ENCODE peak calls at places on chromosomes 1 and 21, in ten cellular contexts. One of them, this sample, is unnamed.

GRCh38 chr1:25958475-25958874 is 39.4 kb downstream of the PAFAH2 start:
- DNase-seq in BE2C: no peak
- DNase-seq in fibroblast of pulmonary artery: peak; percentile 73
- DNase-seq in body of pancreas: no peak
- DNase-seq in spleen: no peak
- DNase-seq in epithelial cell of esophagus: peak; percentile 79
- DNase-seq in colonic mucosa: no peak
- DNase-seq in GM12865: no peak
- DNase-seq in fibroblast of lung: peak; percentile 29
- DNase-seq in choroid plexus epithelial cell: peak; percentile 71
- DNase-seq in this sample: no peak

GRCh38 chr1:217911908-217912307 is 280.8 kb downstream of the SPATA17 start:
- DNase-seq in body of pancreas: no peak
- DNase-seq in spleen: no peak
- DNase-seq in colonic mucosa: no peak
- DNase-seq in BE2C: peak; percentile 22
- DNase-seq in fibroblast of pulmonary artery: no peak
- DNase-seq in fibroblast of lung: peak; percentile 6
- DNase-seq in GM12865: peak; percentile 9
- DNase-seq in choroid plexus epithelial cell: no peak
- DNase-seq in epithelial cell of esophagus: no peak
- DNase-seq in this sample: no peak

GRCh38 chr1:233905416-233906051 is 1.1 kb downstream of the SLC35F3 start:
- DNase-seq in epithelial cell of esophagus: no peak
- DNase-seq in choroid plexus epithelial cell: no peak
- DNase-seq in BE2C: no peak
- DNase-seq in GM12865: no peak
- DNase-seq in body of pancreas: no peak
- DNase-seq in fibroblast of pulmonary artery: no peak
- DNase-seq in spleen: no peak
- DNase-seq in fibroblast of lung: no peak
- DNase-seq in colonic mucosa: no peak
- DNase-seq in this sample: no peak

GRCh38 chr21:38229260-38229877 is 27.4 kb upstream of the KCNJ15 start:
- DNase-seq in epithelial cell of esophagus: peak; percentile 37
- DNase-seq in fibroblast of lung: peak; percentile 22
- DNase-seq in body of pancreas: no peak
- DNase-seq in choroid plexus epithelial cell: peak; percentile 15
- DNase-seq in colonic mucosa: peak; percentile 16
- DNase-seq in BE2C: no peak
- DNase-seq in fibroblast of pulmonary artery: peak; percentile 18
- DNase-seq in GM12865: no peak
- DNase-seq in spleen: peak; percentile 74
- DNase-seq in this sample: no peak

GRCh38 chr1:34645109-34645688 is 109.6 kb upstream of the GJB5 start:
- DNase-seq in fibroblast of lung: no peak
- DNase-seq in BE2C: no peak
- DNase-seq in epithelial cell of esophagus: no peak
- DNase-seq in body of pancreas: no peak
- DNase-seq in GM12865: no peak
- DNase-seq in spleen: no peak
- DNase-seq in fibroblast of pulmonary artery: no peak
- DNase-seq in colonic mucosa: no peak
- DNase-seq in choroid plexus epithelial cell: no peak
- DNase-seq in this sample: no peak

GRCh38 chr1:192485692-192486436 is 89.7 kb upstream of the RGS1 start:
- DNase-seq in GM12865: no peak
- DNase-seq in epithelial cell of esophagus: peak; percentile 94
- DNase-seq in body of pancreas: peak; percentile 86
- DNase-seq in fibroblast of lung: peak; percentile 100
- DNase-seq in choroid plexus epithelial cell: peak; percentile 99
- DNase-seq in spleen: no peak
- DNase-seq in BE2C: no peak
- DNase-seq in colonic mucosa: peak; percentile 44
- DNase-seq in fibroblast of pulmonary artery: peak; percentile 98
- DNase-seq in this sample: peak; percentile 99

GRCh38 chr1:233240839-233241682 is 54.5 kb downstream of the PCNX2 start:
- DNase-seq in fibroblast of lung: peak; percentile 64
- DNase-seq in choroid plexus epithelial cell: peak; percentile 74
- DNase-seq in fibroblast of pulmonary artery: peak; percentile 73
- DNase-seq in body of pancreas: peak; percentile 71
- DNase-seq in GM12865: peak; percentile 13
- DNase-seq in spleen: peak; percentile 86
- DNase-seq in epithelial cell of esophagus: peak; percentile 48
- DNase-seq in colonic mucosa: peak; percentile 76
- DNase-seq in BE2C: peak; percentile 69
- DNase-seq in this sample: peak; percentile 27

GRCh38 chr1:75632350-75632949 is 21.5 kb upstream of the SLC44A5 start:
- DNase-seq in GM12865: peak; percentile 27
- DNase-seq in fibroblast of pulmonary artery: peak; percentile 65
- DNase-seq in BE2C: peak; percentile 7
- DNase-seq in body of pancreas: no peak
- DNase-seq in choroid plexus epithelial cell: peak; percentile 63
- DNase-seq in colonic mucosa: no peak
- DNase-seq in epithelial cell of esophagus: peak; percentile 52
- DNase-seq in fibroblast of lung: peak; percentile 37
- DNase-seq in spleen: no peak
- DNase-seq in this sample: peak; percentile 29

GRCh38 chr1:218281285-218281684 is 3.8 kb upstream of the RRP15 start:
- DNase-seq in fibroblast of lung: no peak
- DNase-seq in choroid plexus epithelial cell: no peak
- DNase-seq in colonic mucosa: no peak
- DNase-seq in fibroblast of pulmonary artery: no peak
- DNase-seq in GM12865: peak; percentile 12
- DNase-seq in BE2C: no peak
- DNase-seq in epithelial cell of esophagus: no peak
- DNase-seq in body of pancreas: no peak
- DNase-seq in spleen: no peak
- DNase-seq in this sample: no peak

GRCh38 chr1:187054862-187055757 is 226.4 kb downstream of the PLA2G4A start:
- DNase-seq in fibroblast of lung: no peak
- DNase-seq in colonic mucosa: no peak
- DNase-seq in fibroblast of pulmonary artery: no peak
- DNase-seq in epithelial cell of esophagus: peak; percentile 46
- DNase-seq in choroid plexus epithelial cell: no peak
- DNase-seq in GM12865: no peak
- DNase-seq in body of pancreas: no peak
- DNase-seq in spleen: no peak
- DNase-seq in BE2C: no peak
- DNase-seq in this sample: no peak

GRCh38 chr1:160799641-160800040 is 3.7 kb downstream of the LY9 start:
- DNase-seq in choroid plexus epithelial cell: no peak
- DNase-seq in colonic mucosa: no peak
- DNase-seq in epithelial cell of esophagus: no peak
- DNase-seq in BE2C: no peak
- DNase-seq in fibroblast of lung: no peak
- DNase-seq in fibroblast of pulmonary artery: no peak
- DNase-seq in body of pancreas: no peak
- DNase-seq in spleen: no peak
- DNase-seq in GM12865: no peak
- DNase-seq in this sample: no peak

GRCh38 chr1:160800142-160800541 is 4.2 kb downstream of the LY9 start:
- DNase-seq in fibroblast of lung: no peak
- DNase-seq in body of pancreas: no peak
- DNase-seq in spleen: no peak
- DNase-seq in fibroblast of pulmonary artery: no peak
- DNase-seq in choroid plexus epithelial cell: no peak
- DNase-seq in colonic mucosa: no peak
- DNase-seq in epithelial cell of esophagus: no peak
- DNase-seq in GM12865: no peak
- DNase-seq in BE2C: no peak
- DNase-seq in this sample: no peak

GRCh38 chr1:160801836-160802580 is 6.0 kb downstream of the LY9 start:
- DNase-seq in BE2C: no peak
- DNase-seq in GM12865: no peak
- DNase-seq in spleen: no peak
- DNase-seq in body of pancreas: no peak
- DNase-seq in epithelial cell of esophagus: no peak
- DNase-seq in fibroblast of pulmonary artery: no peak
- DNase-seq in fibroblast of lung: no peak
- DNase-seq in colonic mucosa: no peak
- DNase-seq in choroid plexus epithelial cell: no peak
- DNase-seq in this sample: no peak

GRCh38 chr1:160798439-160798838 is 2.5 kb downstream of the LY9 start:
- DNase-seq in colonic mucosa: no peak
- DNase-seq in choroid plexus epithelial cell: no peak
- DNase-seq in spleen: no peak
- DNase-seq in fibroblast of pulmonary artery: no peak
- DNase-seq in fibroblast of lung: no peak
- DNase-seq in BE2C: no peak
- DNase-seq in epithelial cell of esophagus: no peak
- DNase-seq in body of pancreas: no peak
- DNase-seq in GM12865: no peak
- DNase-seq in this sample: no peak

DNA sequence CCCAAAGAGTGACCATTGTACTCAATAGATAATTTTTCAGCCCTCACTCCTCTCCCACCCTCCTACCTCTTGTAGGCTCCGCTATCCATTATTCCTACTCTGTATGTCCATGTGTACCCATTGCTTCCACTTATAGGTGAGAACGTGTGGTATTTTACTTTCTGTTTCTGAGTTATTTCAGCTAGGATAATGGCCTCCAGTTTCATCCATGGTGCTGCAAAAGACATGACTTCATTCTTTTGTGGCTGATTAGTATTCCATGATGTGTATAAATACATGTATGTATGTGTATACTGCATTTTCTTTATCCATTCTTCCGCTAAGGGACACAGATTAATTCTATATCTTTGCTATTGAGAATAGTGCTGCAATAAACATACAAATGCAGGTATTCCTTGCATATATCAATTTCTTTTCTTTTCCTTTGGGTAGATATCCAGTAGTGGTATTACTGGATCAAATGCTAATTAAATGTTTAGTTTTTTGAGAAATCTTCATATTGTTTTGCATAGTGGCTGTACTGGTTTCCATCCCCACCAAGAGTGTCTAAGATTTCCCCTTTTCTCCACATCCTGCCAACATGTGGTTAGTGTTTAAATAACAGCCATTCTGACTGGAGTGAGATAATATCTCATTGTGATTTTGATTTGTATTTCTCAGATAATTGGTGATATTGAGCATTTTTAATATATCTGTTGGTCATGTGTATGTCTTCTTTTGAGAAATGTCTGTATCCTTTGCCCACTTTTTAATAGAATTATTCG is 4.9 kb downstream of the LY9 start:
- DNase-seq in epithelial cell of esophagus: no peak
- DNase-seq in fibroblast of pulmonary artery: no peak
- DNase-seq in fibroblast of lung: no peak
- DNase-seq in BE2C: no peak
- DNase-seq in choroid plexus epithelial cell: no peak
- DNase-seq in colonic mucosa: no peak
- DNase-seq in spleen: no peak
- DNase-seq in body of pancreas: no peak
- DNase-seq in GM12865: peak; percentile 46
- DNase-seq in this sample: no peak
- TF ChIP-seq CTCF in epithelial cell of esophagus: no peak
- TF ChIP-seq CTCF in fibroblast of pulmonary artery: no peak
- TF ChIP-seq CTCF in fibroblast of lung: no peak
- TF ChIP-seq CTCF in BE2C: no peak
- TF ChIP-seq CTCF in choroid plexus epithelial cell: no peak
- TF ChIP-seq CTCF in colonic mucosa: no peak
- TF ChIP-seq CTCF in spleen: no peak
- TF ChIP-seq CTCF in body of pancreas: no peak
- TF ChIP-seq CTCF in GM12865: no peak
- TF ChIP-seq CTCF in this sample: no peak

DNA sequence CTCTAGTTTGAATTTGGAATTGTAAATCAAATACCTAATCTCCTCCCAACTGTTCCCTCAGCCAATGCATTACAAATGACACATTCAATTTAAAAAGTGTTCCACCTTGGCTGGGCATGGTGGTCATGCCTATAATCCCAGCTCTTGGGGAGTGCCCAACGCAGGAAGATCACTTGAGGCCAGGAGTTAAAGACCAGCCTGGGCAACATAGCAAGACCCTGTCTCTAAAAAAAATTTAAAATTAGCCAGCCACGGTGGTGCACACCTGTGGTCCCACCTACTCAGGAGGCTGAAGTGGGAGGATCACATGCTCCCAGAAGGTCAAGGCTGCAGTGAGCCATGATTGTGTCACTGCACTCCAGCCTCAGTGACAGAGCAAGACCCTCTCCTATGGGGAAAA is 3.8 kb downstream of the ARNT start:
- DNase-seq in spleen: no peak
- DNase-seq in epithelial cell of esophagus: no peak
- DNase-seq in colonic mucosa: no peak
- DNase-seq in body of pancreas: no peak
- DNase-seq in fibroblast of pulmonary artery: no peak
- DNase-seq in GM12865: no peak
- DNase-seq in fibroblast of lung: no peak
- DNase-seq in choroid plexus epithelial cell: no peak
- DNase-seq in BE2C: no peak
- DNase-seq in this sample: no peak
- H3K4me3 ChIP-seq in spleen: no peak overlapping the region
- H3K4me3 ChIP-seq in epithelial cell of esophagus: no peak overlapping the region
- H3K4me3 ChIP-seq in colonic mucosa: no peak overlapping the region
- H3K4me3 ChIP-seq in body of pancreas: no peak overlapping the region
- H3K4me3 ChIP-seq in fibroblast of pulmonary artery: no peak overlapping the region
- H3K4me3 ChIP-seq in GM12865: no peak overlapping the region
- H3K4me3 ChIP-seq in fibroblast of lung: no peak overlapping the region
- H3K4me3 ChIP-seq in choroid plexus epithelial cell: no peak overlapping the region
- H3K4me3 ChIP-seq in BE2C: no peak overlapping the region
- H3K4me3 ChIP-seq in this sample: no peak overlapping the region

DNA sequence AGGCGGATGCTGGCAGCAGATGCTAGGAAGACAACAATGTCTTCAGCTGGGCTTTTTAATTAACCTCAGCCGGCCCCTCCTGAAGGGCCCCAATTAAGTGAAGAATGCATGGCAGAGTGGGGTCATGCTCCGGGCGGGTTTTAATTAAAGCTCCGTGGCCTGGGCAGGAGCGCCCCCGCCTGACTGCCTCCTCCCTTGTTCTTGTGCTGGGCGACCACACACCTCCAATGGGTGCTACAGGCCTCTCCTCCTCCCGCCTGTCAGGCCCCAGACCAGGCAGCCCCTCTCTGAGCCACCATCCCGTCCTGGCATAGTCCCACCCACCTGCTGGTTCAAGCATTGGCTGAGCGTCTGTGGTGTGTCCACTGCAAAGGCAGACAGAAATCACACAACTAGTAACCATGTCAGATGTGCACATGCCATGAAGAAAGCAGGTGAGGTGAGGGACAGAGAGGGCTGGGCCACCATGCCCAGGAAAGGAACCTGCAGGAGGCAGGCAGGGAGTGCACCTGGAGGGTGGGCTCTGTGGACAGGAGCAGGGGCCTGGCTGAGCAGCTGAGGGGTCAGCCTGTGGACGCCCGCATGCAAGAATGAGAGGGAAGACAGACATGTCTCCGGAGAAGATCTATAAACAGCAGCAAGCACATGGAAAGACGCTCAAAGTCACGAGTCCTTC is 8.5 kb upstream of the ARF1 start:
- DNase-seq in fibroblast of lung: no peak
- DNase-seq in colonic mucosa: no peak
- DNase-seq in GM12865: no peak
- DNase-seq in BE2C: peak; percentile 61
- DNase-seq in choroid plexus epithelial cell: no peak
- DNase-seq in body of pancreas: no peak
- DNase-seq in fibroblast of pulmonary artery: no peak
- DNase-seq in spleen: peak; percentile 74
- DNase-seq in epithelial cell of esophagus: peak; percentile 53
- DNase-seq in this sample: no peak
- TF ChIP-seq CTCF in fibroblast of lung: no peak
- TF ChIP-seq CTCF in colonic mucosa: no peak
- TF ChIP-seq CTCF in GM12865: peak; percentile 5
- TF ChIP-seq CTCF in BE2C: peak; percentile 14
- TF ChIP-seq CTCF in choroid plexus epithelial cell: peak; percentile 40
- TF ChIP-seq CTCF in body of pancreas: no peak
- TF ChIP-seq CTCF in fibroblast of pulmonary artery: peak; percentile 12
- TF ChIP-seq CTCF in spleen: no peak
- TF ChIP-seq CTCF in epithelial cell of esophagus: peak; percentile 51
- TF ChIP-seq CTCF in this sample: no peak

GRCh38 chr1:201676651-201677050 is 137.7 kb downstream of the NAV1 start:
- DNase-seq in fibroblast of lung: no peak
- DNase-seq in GM12865: no peak
- DNase-seq in colonic mucosa: no peak
- DNase-seq in BE2C: no peak
- DNase-seq in fibroblast of pulmonary artery: no peak
- DNase-seq in body of pancreas: no peak
- DNase-seq in epithelial cell of esophagus: no peak
- DNase-seq in choroid plexus epithelial cell: no peak
- DNase-seq in spleen: no peak
- DNase-seq in this sample: peak; percentile 54
- H3K4me3 ChIP-seq in fibroblast of lung: no peak overlapping the region
- H3K4me3 ChIP-seq in GM12865: no peak overlapping the region
- H3K4me3 ChIP-seq in colonic mucosa: no peak overlapping the region
- H3K4me3 ChIP-seq in BE2C: no peak overlapping the region
- H3K4me3 ChIP-seq in fibroblast of pulmonary artery: no peak overlapping the region
- H3K4me3 ChIP-seq in body of pancreas: no peak overlapping the region
- H3K4me3 ChIP-seq in epithelial cell of esophagus: no peak overlapping the region
- H3K4me3 ChIP-seq in choroid plexus epithelial cell: no peak overlapping the region
- H3K4me3 ChIP-seq in spleen: no peak overlapping the region
- H3K4me3 ChIP-seq in this sample: no peak overlapping the region

This sample was measured in astrocyte of the cerebellum.